ENCODE peak calls at places on chromosomes 5 and 9, in ten cellular contexts. One of them, this sample, is unnamed.
A peak's percentile ranks its signal among the peaks of the same experiment; 100 is the strongest.

GRCh38 chr5:123209163-123210013 is 120.3 kb downstream of the PRDM6 start:
- DNase-seq in spleen: no peak
- DNase-seq in Peyer's patch: no peak
- DNase-seq in adipocyte: peak; percentile 72
- DNase-seq in GM23338: no peak
- DNase-seq in aorta: no peak
- DNase-seq in H1: no peak
- DNase-seq in upper lobe of right lung: no peak
- DNase-seq in cardiac muscle cell: no peak
- DNase-seq in left ventricle myocardium inferior: no peak
- DNase-seq in this sample: no peak

GRCh38 chr9:112520646-112521045 is 34.0 kb downstream of the KIAA1958 start:
- DNase-seq in H1: no peak
- DNase-seq in cardiac muscle cell: no peak
- DNase-seq in aorta: no peak
- DNase-seq in left ventricle myocardium inferior: no peak
- DNase-seq in adipocyte: no peak
- DNase-seq in GM23338: no peak
- DNase-seq in Peyer's patch: no peak
- DNase-seq in upper lobe of right lung: no peak
- DNase-seq in spleen: no peak
- DNase-seq in this sample: no peak

GRCh38 chr5:126851441-126852103 is 74.6 kb downstream of the LMNB1 start:
- DNase-seq in aorta: no peak
- DNase-seq in adipocyte: no peak
- DNase-seq in GM23338: no peak
- DNase-seq in cardiac muscle cell: no peak
- DNase-seq in upper lobe of right lung: no peak
- DNase-seq in left ventricle myocardium inferior: no peak
- DNase-seq in Peyer's patch: no peak
- DNase-seq in spleen: no peak
- DNase-seq in H1: peak; percentile 41
- DNase-seq in this sample: no peak

GRCh38 chr5:137933491-137933911 is 44.2 kb downstream of the PKD2L2 start:
- DNase-seq in cardiac muscle cell: no peak
- DNase-seq in aorta: no peak
- DNase-seq in spleen: no peak
- DNase-seq in adipocyte: peak; percentile 14
- DNase-seq in left ventricle myocardium inferior: no peak
- DNase-seq in GM23338: no peak
- DNase-seq in upper lobe of right lung: no peak
- DNase-seq in H1: no peak
- DNase-seq in Peyer's patch: no peak
- DNase-seq in this sample: no peak

GRCh38 chr5:60918466-60918865 is 26.4 kb downstream of the ERCC8 start:
- DNase-seq in adipocyte: no peak
- DNase-seq in spleen: no peak
- DNase-seq in left ventricle myocardium inferior: no peak
- DNase-seq in aorta: no peak
- DNase-seq in H1: no peak
- DNase-seq in GM23338: no peak
- DNase-seq in Peyer's patch: no peak
- DNase-seq in cardiac muscle cell: no peak
- DNase-seq in upper lobe of right lung: no peak
- DNase-seq in this sample: no peak

GRCh38 chr9:6686396-6686795 is 40.9 kb upstream of the GLDC start:
- DNase-seq in left ventricle myocardium inferior: no peak
- DNase-seq in Peyer's patch: no peak
- DNase-seq in aorta: no peak
- DNase-seq in cardiac muscle cell: no peak
- DNase-seq in spleen: no peak
- DNase-seq in adipocyte: peak; percentile 53
- DNase-seq in upper lobe of right lung: no peak
- DNase-seq in GM23338: no peak
- DNase-seq in H1: no peak
- DNase-seq in this sample: no peak

GRCh38 chr9:89357331-89358197 is 39.3 kb downstream of the SECISBP2 start:
- DNase-seq in upper lobe of right lung: no peak
- DNase-seq in aorta: no peak
- DNase-seq in left ventricle myocardium inferior: no peak
- DNase-seq in H1: no peak
- DNase-seq in spleen: no peak
- DNase-seq in adipocyte: no peak
- DNase-seq in GM23338: no peak
- DNase-seq in cardiac muscle cell: no peak
- DNase-seq in Peyer's patch: no peak
- DNase-seq in this sample: no peak

GRCh38 chr5:2193142-2193922 is 310.6 kb upstream of the IRX4 start:
- DNase-seq in left ventricle myocardium inferior: no peak
- DNase-seq in spleen: no peak
- DNase-seq in H1: peak; percentile 7
- DNase-seq in Peyer's patch: peak; percentile 14
- DNase-seq in cardiac muscle cell: no peak
- DNase-seq in GM23338: no peak
- DNase-seq in upper lobe of right lung: no peak
- DNase-seq in aorta: no peak
- DNase-seq in adipocyte: no peak
- DNase-seq in this sample: no peak

GRCh38 chr5:127492854-127493738 is 24.3 kb upstream of the PRRC1 start:
- DNase-seq in left ventricle myocardium inferior: no peak
- DNase-seq in adipocyte: peak; percentile 77
- DNase-seq in Peyer's patch: no peak
- DNase-seq in H1: no peak
- DNase-seq in cardiac muscle cell: peak; percentile 59
- DNase-seq in spleen: no peak
- DNase-seq in upper lobe of right lung: no peak
- DNase-seq in aorta: no peak
- DNase-seq in GM23338: peak; percentile 56
- DNase-seq in this sample: no peak

GRCh38 chr5:572398-573019 is 39.6 kb upstream of the CEP72 start:
- DNase-seq in H1: no peak
- DNase-seq in GM23338: no peak
- DNase-seq in Peyer's patch: no peak
- DNase-seq in spleen: no peak
- DNase-seq in cardiac muscle cell: no peak
- DNase-seq in adipocyte: no peak
- DNase-seq in aorta: no peak
- DNase-seq in upper lobe of right lung: no peak
- DNase-seq in left ventricle myocardium inferior: no peak
- DNase-seq in this sample: no peak

GRCh38 chr9:85716031-85716877 is 25.5 kb downstream of the AGTPBP1 start:
- DNase-seq in left ventricle myocardium inferior: no peak
- DNase-seq in spleen: no peak
- DNase-seq in H1: no peak
- DNase-seq in Peyer's patch: no peak
- DNase-seq in upper lobe of right lung: no peak
- DNase-seq in cardiac muscle cell: no peak
- DNase-seq in aorta: no peak
- DNase-seq in adipocyte: no peak
- DNase-seq in GM23338: peak; percentile 78
- DNase-seq in this sample: no peak

DNA sequence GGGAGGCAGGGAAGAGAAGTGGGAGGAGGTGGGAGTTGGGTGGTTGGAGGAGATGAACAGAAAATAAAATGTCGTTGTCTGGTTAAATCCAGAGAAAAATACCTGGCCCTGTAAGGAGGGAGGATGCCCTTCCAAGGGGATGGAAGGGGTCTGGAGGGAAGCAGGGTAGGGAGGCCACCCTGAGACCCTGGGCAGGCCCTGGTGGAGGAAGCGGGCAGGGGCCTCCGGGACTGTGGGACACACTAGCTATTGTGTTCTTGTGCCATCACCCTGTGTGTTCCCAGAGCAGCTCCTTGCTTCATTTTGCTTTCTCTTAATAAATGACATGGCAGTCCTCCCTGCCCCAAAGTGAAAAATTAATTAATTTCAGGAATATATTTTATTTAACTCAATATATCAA is 11.8 kb upstream of the CD180 start:
- DNase-seq in cardiac muscle cell: no peak
- DNase-seq in left ventricle myocardium inferior: no peak
- DNase-seq in adipocyte: no peak
- DNase-seq in H1: no peak
- DNase-seq in Peyer's patch: no peak
- DNase-seq in aorta: no peak
- DNase-seq in upper lobe of right lung: no peak
- DNase-seq in spleen: no peak
- DNase-seq in GM23338: no peak
- DNase-seq in this sample: no peak
- H3K4me1 ChIP-seq in cardiac muscle cell: no peaks in the 10 kb centered on the region
- H3K4me1 ChIP-seq in left ventricle myocardium inferior: peaks cover 16% of the 10 kb centered on the region
- H3K4me1 ChIP-seq in adipocyte: peaks cover 11% of the 10 kb centered on the region
- H3K4me1 ChIP-seq in H1: no peaks in the 10 kb centered on the region
- H3K4me1 ChIP-seq in Peyer's patch: peaks cover 7% of the 10 kb centered on the region
- H3K4me1 ChIP-seq in aorta: peaks cover under 1% of the 10 kb centered on the region
- H3K4me1 ChIP-seq in upper lobe of right lung: peaks cover 21% of the 10 kb centered on the region
- H3K4me1 ChIP-seq in spleen: peaks cover 60% of the 10 kb centered on the region
- H3K4me1 ChIP-seq in GM23338: no peaks in the 10 kb centered on the region
- H3K4me1 ChIP-seq in this sample: peaks cover 3% of the 10 kb centered on the region

DNA sequence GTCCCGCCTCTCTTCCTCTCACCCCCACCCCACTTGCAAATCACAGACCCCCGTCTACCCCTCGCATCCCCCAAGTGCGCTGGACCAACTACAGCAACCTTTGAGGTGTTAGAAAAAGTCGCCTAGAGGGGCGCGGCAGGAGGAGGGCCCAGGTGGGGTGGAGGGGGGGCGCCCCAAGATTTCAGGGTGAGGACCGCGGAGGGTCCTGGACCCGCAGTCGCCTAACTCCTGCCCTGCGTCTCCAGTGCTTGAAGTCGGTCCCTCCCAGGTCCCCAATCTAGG is 381 bp upstream of the EGFLAM start:
- DNase-seq in upper lobe of right lung: no peak
- DNase-seq in spleen: no peak
- DNase-seq in left ventricle myocardium inferior: no peak
- DNase-seq in Peyer's patch: no peak
- DNase-seq in GM23338: no peak
- DNase-seq in aorta: no peak
- DNase-seq in cardiac muscle cell: no peak
- DNase-seq in adipocyte: no peak
- DNase-seq in H1: no peak
- DNase-seq in this sample: no peak
- H3K4me3 ChIP-seq in upper lobe of right lung: peak overlapping the region; percentile 38
- H3K4me3 ChIP-seq in spleen: no peak overlapping the region
- H3K4me3 ChIP-seq in left ventricle myocardium inferior: peak overlapping the region; percentile 72
- H3K4me3 ChIP-seq in Peyer's patch: peak overlapping the region; percentile 41
- H3K4me3 ChIP-seq in GM23338: peak overlapping the region; percentile 91
- H3K4me3 ChIP-seq in aorta: no peak overlapping the region
- H3K4me3 ChIP-seq in cardiac muscle cell: peak overlapping the region; percentile 69
- H3K4me3 ChIP-seq in adipocyte: peak overlapping the region; percentile 69
- H3K4me3 ChIP-seq in H1: peak overlapping the region; percentile 42
- H3K4me3 ChIP-seq in this sample: peak overlapping the region; percentile 47

GRCh38 chr5:139186752-139187326 is 11.3 kb downstream of the SIL1 start:
- DNase-seq in cardiac muscle cell: no peak
- DNase-seq in adipocyte: peak; percentile 55
- DNase-seq in spleen: no peak
- DNase-seq in upper lobe of right lung: no peak
- DNase-seq in left ventricle myocardium inferior: no peak
- DNase-seq in aorta: no peak
- DNase-seq in GM23338: no peak
- DNase-seq in Peyer's patch: no peak
- DNase-seq in H1: no peak
- DNase-seq in this sample: no peak
- H3K4me1 ChIP-seq in cardiac muscle cell: peaks cover 46% of the 10 kb centered on the region
- H3K4me1 ChIP-seq in adipocyte: peaks cover 39% of the 10 kb centered on the region
- H3K4me1 ChIP-seq in spleen: peaks cover 33% of the 10 kb centered on the region
- H3K4me1 ChIP-seq in upper lobe of right lung: peaks cover 26% of the 10 kb centered on the region
- H3K4me1 ChIP-seq in left ventricle myocardium inferior: peaks cover 56% of the 10 kb centered on the region
- H3K4me1 ChIP-seq in aorta: no peaks in the 10 kb centered on the region
- H3K4me1 ChIP-seq in GM23338: no peaks in the 10 kb centered on the region
- H3K4me1 ChIP-seq in Peyer's patch: peaks cover 10% of the 10 kb centered on the region
- H3K4me1 ChIP-seq in H1: no peaks in the 10 kb centered on the region
- H3K4me1 ChIP-seq in this sample: peaks cover 3% of the 10 kb centered on the region

DNA sequence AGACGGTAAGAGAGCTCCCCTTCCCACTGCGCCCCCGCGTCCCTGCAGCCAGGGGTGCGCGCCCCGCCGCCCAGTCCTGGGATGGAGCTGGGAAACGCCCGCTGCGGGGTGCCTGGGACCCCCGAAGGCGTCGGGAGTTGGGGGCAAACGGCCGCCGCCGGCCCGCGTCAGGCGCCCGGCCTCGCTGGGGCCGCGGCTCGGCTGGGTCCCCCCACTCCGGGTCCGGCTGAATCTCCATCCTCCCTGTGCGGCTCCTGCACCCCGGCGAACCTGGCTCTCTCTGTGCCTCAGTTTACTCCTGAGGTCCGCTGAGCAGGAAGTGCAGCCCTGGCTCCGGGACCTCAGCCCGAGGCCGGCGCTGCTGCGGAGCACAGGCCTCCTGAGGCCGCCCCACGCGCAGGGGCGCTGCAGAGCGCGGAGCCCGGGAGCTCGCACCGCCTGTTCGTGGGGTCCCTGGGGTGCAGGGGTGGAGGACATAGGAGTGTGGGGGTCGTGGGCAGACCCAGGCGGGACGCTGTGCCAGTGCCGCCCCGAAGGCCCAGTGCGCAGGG is 13.9 kb upstream of the TMEM250 start:
- DNase-seq in left ventricle myocardium inferior: no peak
- DNase-seq in cardiac muscle cell: no peak
- DNase-seq in Peyer's patch: no peak
- DNase-seq in GM23338: no peak
- DNase-seq in spleen: no peak
- DNase-seq in upper lobe of right lung: no peak
- DNase-seq in adipocyte: no peak
- DNase-seq in aorta: no peak
- DNase-seq in H1: no peak
- DNase-seq in this sample: no peak
- H3K4me3 ChIP-seq in left ventricle myocardium inferior: peak overlapping the region; percentile 64
- H3K4me3 ChIP-seq in cardiac muscle cell: no peak overlapping the region
- H3K4me3 ChIP-seq in Peyer's patch: no peak overlapping the region
- H3K4me3 ChIP-seq in GM23338: peak overlapping the region; percentile 58
- H3K4me3 ChIP-seq in spleen: no peak overlapping the region
- H3K4me3 ChIP-seq in upper lobe of right lung: no peak overlapping the region
- H3K4me3 ChIP-seq in adipocyte: no peak overlapping the region
- H3K4me3 ChIP-seq in aorta: no peak overlapping the region
- H3K4me3 ChIP-seq in H1: peak overlapping the region; percentile 29
- H3K4me3 ChIP-seq in this sample: no peak overlapping the region